ENCODE peak calls at places on chromosome 5, in six cellular contexts. One of them, this sample, is unnamed.

GRCh38 chr5:41115281-41115680 is 44.1 kb upstream of the MROH2B start:
- DNase-seq in Panc1: no peak
- DNase-seq in cardiac fibroblast: peak
- DNase-seq in psoas muscle: no peak
- DNase-seq in HL-60: no peak
- DNase-seq in stomach: no peak
- DNase-seq in this sample: peak

GRCh38 chr5:32232441-32233219 is 58.5 kb upstream of the GOLPH3 start:
- DNase-seq in Panc1: peak
- DNase-seq in cardiac fibroblast: peak
- DNase-seq in psoas muscle: peak
- DNase-seq in HL-60: peak
- DNase-seq in stomach: peak
- DNase-seq in this sample: peak

GRCh38 chr5:72154076-72154756 is 46.9 kb downstream of the MAP1B start:
- DNase-seq in Panc1: no peak
- DNase-seq in cardiac fibroblast: no peak
- DNase-seq in psoas muscle: no peak
- DNase-seq in HL-60: no peak
- DNase-seq in stomach: peak
- DNase-seq in this sample: no peak

GRCh38 chr5:139638736-139639618 is 9.2 kb upstream of the CXXC5 start:
- DNase-seq in Panc1: no peak
- DNase-seq in cardiac fibroblast: no peak
- DNase-seq in psoas muscle: no peak
- DNase-seq in HL-60: no peak
- DNase-seq in stomach: peak
- DNase-seq in this sample: peak

GRCh38 chr5:148740966-148741742 is 85.3 kb upstream of the ADRB2 start:
- DNase-seq in Panc1: peak
- DNase-seq in cardiac fibroblast: peak
- DNase-seq in psoas muscle: no peak
- DNase-seq in HL-60: no peak
- DNase-seq in stomach: no peak
- DNase-seq in this sample: peak

GRCh38 chr5:62909331-62909730 is 330.7 kb downstream of the LRRC70 start:
- DNase-seq in Panc1: no peak
- DNase-seq in cardiac fibroblast: no peak
- DNase-seq in psoas muscle: no peak
- DNase-seq in HL-60: no peak
- DNase-seq in stomach: no peak
- DNase-seq in this sample: no peak

GRCh38 chr5:150644058-150644457 is 3.6 kb downstream of the SYNPO start:
- DNase-seq in Panc1: no peak
- DNase-seq in cardiac fibroblast: no peak
- DNase-seq in psoas muscle: no peak
- DNase-seq in HL-60: no peak
- DNase-seq in stomach: no peak
- DNase-seq in this sample: no peak

GRCh38 chr5:160087244-160087643 is 32.0 kb downstream of the PWWP2A start:
- DNase-seq in Panc1: no peak
- DNase-seq in cardiac fibroblast: no peak
- DNase-seq in psoas muscle: no peak
- DNase-seq in HL-60: no peak
- DNase-seq in stomach: no peak
- DNase-seq in this sample: no peak

GRCh38 chr5:109571785-109572184 is 117.9 kb upstream of the MAN2A1 start:
- DNase-seq in Panc1: no peak
- DNase-seq in cardiac fibroblast: no peak
- DNase-seq in psoas muscle: no peak
- DNase-seq in HL-60: no peak
- DNase-seq in stomach: no peak
- DNase-seq in this sample: peak

GRCh38 chr5:154690488-154690887 is 64.7 kb upstream of the LARP1 start:
- DNase-seq in Panc1: no peak
- DNase-seq in cardiac fibroblast: no peak
- DNase-seq in psoas muscle: no peak
- DNase-seq in HL-60: no peak
- DNase-seq in stomach: no peak
- DNase-seq in this sample: no peak

GRCh38 chr5:142290574-142291299 is 34.1 kb downstream of the SPRY4 start:
- DNase-seq in Panc1: no peak
- DNase-seq in cardiac fibroblast: peak
- DNase-seq in psoas muscle: no peak
- DNase-seq in HL-60: no peak
- DNase-seq in stomach: no peak
- DNase-seq in this sample: peak

GRCh38 chr5:362189-362588 is 40.7 kb downstream of the AHRR start:
- DNase-seq in Panc1: no peak
- DNase-seq in cardiac fibroblast: no peak
- DNase-seq in psoas muscle: no peak
- DNase-seq in HL-60: no peak
- DNase-seq in stomach: no peak
- DNase-seq in this sample: no peak

GRCh38 chr5:62354028-62354874 is 48.2 kb downstream of the KIF2A start:
- DNase-seq in Panc1: peak
- DNase-seq in cardiac fibroblast: peak
- DNase-seq in psoas muscle: no peak
- DNase-seq in HL-60: peak
- DNase-seq in stomach: no peak
- DNase-seq in this sample: peak

GRCh38 chr5:139065296-139065695 is 132.9 kb downstream of the SIL1 start:
- DNase-seq in Panc1: no peak
- DNase-seq in cardiac fibroblast: peak
- DNase-seq in psoas muscle: no peak
- DNase-seq in HL-60: no peak
- DNase-seq in stomach: peak
- DNase-seq in this sample: no peak

GRCh38 chr5:28517691-28518090 is 1479.3 kb upstream of the CDH9 start:
- DNase-seq in Panc1: no peak
- DNase-seq in cardiac fibroblast: peak
- DNase-seq in psoas muscle: no peak
- DNase-seq in HL-60: no peak
- DNase-seq in stomach: no peak
- DNase-seq in this sample: peak

GRCh38 chr5:87229780-87230179 is 37.9 kb upstream of the RASA1 start:
- DNase-seq in Panc1: no peak
- DNase-seq in cardiac fibroblast: no peak
- DNase-seq in psoas muscle: no peak
- DNase-seq in HL-60: no peak
- DNase-seq in stomach: no peak
- DNase-seq in this sample: peak

GRCh38 chr5:76524101-76524835 is 98.9 kb downstream of the F2RL2 start:
- DNase-seq in Panc1: no peak
- DNase-seq in cardiac fibroblast: no peak
- DNase-seq in psoas muscle: no peak
- DNase-seq in HL-60: no peak
- DNase-seq in stomach: no peak
- DNase-seq in this sample: no peak

GRCh38 chr5:88813805-88814584 is 69.0 kb downstream of the MEF2C start:
- DNase-seq in Panc1: no peak
- DNase-seq in cardiac fibroblast: no peak
- DNase-seq in psoas muscle: no peak
- DNase-seq in HL-60: no peak
- DNase-seq in stomach: no peak
- DNase-seq in this sample: no peak

GRCh38 chr5:68821056-68821455 is 272.8 kb upstream of the SLC30A5 start:
- DNase-seq in Panc1: no peak
- DNase-seq in cardiac fibroblast: no peak
- DNase-seq in psoas muscle: no peak
- DNase-seq in HL-60: no peak
- DNase-seq in stomach: no peak
- DNase-seq in this sample: no peak

GRCh38 chr5:55988979-55989612 is 5.7 kb downstream of the IL6ST start:
- DNase-seq in Panc1: no peak
- DNase-seq in cardiac fibroblast: no peak
- DNase-seq in psoas muscle: no peak
- DNase-seq in HL-60: no peak
- DNase-seq in stomach: no peak
- DNase-seq in this sample: no peak

GRCh38 chr5:167899490-167899889 is 392.0 kb upstream of the WWC1 start:
- DNase-seq in Panc1: no peak
- DNase-seq in cardiac fibroblast: peak
- DNase-seq in psoas muscle: no peak
- DNase-seq in HL-60: no peak
- DNase-seq in stomach: no peak
- DNase-seq in this sample: peak

GRCh38 chr5:76608833-76609232 is 14.4 kb downstream of the F2RL2 start:
- DNase-seq in Panc1: no peak
- DNase-seq in cardiac fibroblast: peak
- DNase-seq in psoas muscle: no peak
- DNase-seq in HL-60: no peak
- DNase-seq in stomach: no peak
- DNase-seq in this sample: peak

GRCh38 chr5:141420855-141421488 is at the start of gene PCDHGA11:
- DNase-seq in Panc1: no peak
- DNase-seq in cardiac fibroblast: peak
- DNase-seq in psoas muscle: peak
- DNase-seq in HL-60: no peak
- DNase-seq in stomach: no peak
- DNase-seq in this sample: peak

DNA sequence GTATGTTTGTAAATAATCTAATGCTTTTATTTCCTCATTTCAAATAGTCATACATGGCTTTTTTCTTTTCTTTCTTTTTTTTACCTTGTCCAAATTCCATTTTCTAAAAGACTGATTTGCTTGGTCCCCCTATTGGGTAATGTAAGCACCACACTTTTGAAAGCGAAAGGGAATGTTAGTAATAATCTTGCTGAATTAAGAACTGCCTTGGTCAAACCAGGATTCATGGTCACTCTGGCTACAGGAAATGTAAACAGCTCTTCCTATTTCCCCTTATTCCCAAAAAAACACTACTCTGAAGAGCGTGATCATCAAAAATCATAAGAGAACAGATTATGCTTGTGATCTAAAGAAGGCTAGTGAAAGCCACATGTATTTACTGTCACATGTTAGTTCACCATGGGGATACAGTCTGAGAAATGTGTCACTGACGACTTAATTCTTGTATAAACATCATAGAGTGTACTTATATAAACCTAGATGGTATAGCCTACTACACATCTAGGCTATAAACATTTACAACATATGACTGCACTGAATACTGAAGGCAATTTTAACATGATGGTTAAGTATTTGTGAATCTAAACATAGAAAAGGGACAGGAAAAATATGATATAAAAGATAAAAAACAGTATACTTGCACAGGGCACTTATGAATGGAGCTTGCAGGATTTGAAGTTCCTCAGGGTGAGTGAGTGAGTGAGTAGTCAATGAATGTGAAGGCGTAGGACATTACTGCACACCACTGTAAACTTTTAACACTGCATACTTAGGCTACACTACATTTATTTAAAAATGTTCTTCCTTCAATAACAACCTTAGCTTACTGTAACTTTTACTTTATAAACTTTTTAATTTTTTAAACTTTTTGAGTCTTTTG is 75.3 kb downstream of the HMGCR start:
- DNase-seq in Panc1: peak
- DNase-seq in cardiac fibroblast: peak
- DNase-seq in psoas muscle: no peak
- DNase-seq in HL-60: no peak
- DNase-seq in stomach: no peak
- DNase-seq in this sample: peak
- TF ChIP-seq CTCF in Panc1: no peak
- TF ChIP-seq CTCF in cardiac fibroblast: peak
- TF ChIP-seq CTCF in psoas muscle: no peak
- TF ChIP-seq CTCF in HL-60: no peak
- TF ChIP-seq CTCF in stomach: no peak
- TF ChIP-seq CTCF in this sample: no peak

DNA sequence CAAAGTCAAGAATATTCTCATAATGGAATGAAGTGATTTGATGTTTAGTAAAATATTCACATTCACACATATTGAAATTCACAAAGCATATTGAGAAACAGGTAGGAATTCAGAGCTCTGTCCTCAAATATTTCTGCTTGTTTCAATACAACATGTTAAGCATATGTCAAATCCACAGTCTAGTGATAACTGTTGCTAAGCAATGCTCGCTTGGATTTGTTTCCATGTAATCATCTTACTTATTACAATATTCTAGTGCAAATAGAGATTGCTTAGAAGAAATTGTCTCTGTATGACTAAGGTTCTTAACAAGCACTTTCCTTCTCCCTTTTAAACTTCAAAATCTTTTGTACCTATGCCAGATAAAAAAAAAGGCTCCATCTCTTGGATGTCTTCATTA is 995.7 kb downstream of the CDH18 start:
- DNase-seq in Panc1: no peak
- DNase-seq in cardiac fibroblast: no peak
- DNase-seq in psoas muscle: no peak
- DNase-seq in HL-60: no peak
- DNase-seq in stomach: no peak
- DNase-seq in this sample: peak
- H3K4me3 ChIP-seq in Panc1: no peak
- H3K4me3 ChIP-seq in cardiac fibroblast: no peak
- H3K4me3 ChIP-seq in psoas muscle: no peak
- H3K4me3 ChIP-seq in HL-60: no peak
- H3K4me3 ChIP-seq in stomach: no peak
- H3K4me3 ChIP-seq in this sample: no peak

DNA sequence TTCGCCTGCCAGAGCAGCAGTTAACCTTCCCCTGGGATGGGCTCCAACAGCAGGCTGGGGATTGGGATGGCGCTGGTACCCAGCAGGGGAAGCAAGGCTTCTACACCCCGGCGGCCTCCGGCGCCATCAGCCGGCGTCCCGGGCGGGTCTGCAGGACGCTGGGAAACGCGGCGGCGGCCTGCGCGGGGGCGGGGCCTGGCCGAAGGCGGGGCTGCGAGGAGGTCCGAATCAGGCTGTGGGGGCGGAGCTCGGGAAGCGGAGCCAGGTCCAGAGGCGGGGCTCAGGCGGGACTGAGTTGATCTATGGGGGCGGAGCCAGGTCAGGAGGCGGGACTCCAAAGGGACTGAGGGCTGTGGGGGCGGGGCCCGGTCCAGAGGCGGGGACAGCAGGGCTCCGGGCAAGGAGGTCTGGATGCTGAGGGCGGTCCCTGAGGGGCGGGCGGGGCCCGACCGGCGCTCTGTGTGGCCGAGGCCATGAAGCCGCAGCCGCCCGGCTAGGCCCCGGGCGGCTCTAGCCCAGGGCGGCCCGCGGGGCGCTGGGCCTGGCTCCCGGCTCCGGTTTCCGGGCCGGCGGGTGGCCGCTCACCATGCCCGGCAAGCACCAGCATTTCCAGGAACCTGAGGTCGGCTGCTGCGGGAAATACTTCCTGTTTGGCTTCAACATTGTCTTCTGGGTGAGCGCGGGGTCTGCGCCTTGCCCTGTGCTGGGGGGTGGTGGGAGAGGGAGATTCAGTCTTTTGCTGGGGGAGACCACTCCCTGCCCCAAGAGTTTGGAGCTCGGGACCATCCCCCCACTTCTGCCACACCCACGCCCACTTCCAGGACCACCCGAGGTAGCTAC is at the start of gene TSPAN17:
- DNase-seq in Panc1: peak
- DNase-seq in cardiac fibroblast: peak
- DNase-seq in psoas muscle: peak
- DNase-seq in HL-60: peak
- DNase-seq in stomach: peak
- DNase-seq in this sample: peak
- TF ChIP-seq CTCF in Panc1: no peak
- TF ChIP-seq CTCF in cardiac fibroblast: no peak
- TF ChIP-seq CTCF in psoas muscle: peak
- TF ChIP-seq CTCF in HL-60: no peak
- TF ChIP-seq CTCF in stomach: no peak
- TF ChIP-seq CTCF in this sample: no peak

GRCh38 chr5:179268966-179269693 is 76.1 kb downstream of the ADAMTS2 start:
- DNase-seq in Panc1: no peak
- DNase-seq in cardiac fibroblast: peak
- DNase-seq in psoas muscle: peak
- DNase-seq in HL-60: no peak
- DNase-seq in stomach: no peak
- DNase-seq in this sample: no peak
- H3K4me3 ChIP-seq in Panc1: no peak
- H3K4me3 ChIP-seq in cardiac fibroblast: no peak
- H3K4me3 ChIP-seq in psoas muscle: no peak
- H3K4me3 ChIP-seq in HL-60: no peak
- H3K4me3 ChIP-seq in stomach: no peak
- H3K4me3 ChIP-seq in this sample: no peak

This sample was measured in epithelial cell of esophagus.